ENCODE peak calls at places on chromosomes 2 and 18, in seven cellular contexts. S is SK-N-SH, Q is ovary, C is sigmoid colon, Z is A549, L is upper lobe of left lung, W is esophagus muscularis mucosa. F is an unnamed sample.

GRCh38 chr2:191739194-191739593 is 61.3 kb downstream of the NABP1 start:
- DNase-seq in W (no peak), C (no peak), L (no peak), Z (no peak), Q (no peak), S (no peak), F (no peak)

GRCh38 chr2:97011977-97012569 is 25.7 kb upstream of the FAM178B start:
- DNase-seq in W (no peak), S (peak), Q (no peak), C (no peak), Z (peak), L (no peak), F (no peak)

GRCh38 chr18:33577688-33578370 is at the start of gene ASXL3:
- DNase-seq in Z (no peak), C (peak), L (peak), Q (peak), W (no peak), S (peak), F (peak)

GRCh38 chr2:10447300-10448207 is 573 bp downstream of the ODC1 start:
- DNase-seq in S (peak), C (no peak), Q (peak), L (no peak), W (no peak), Z (peak), F (peak)

GRCh38 chr2:99572380-99572779 is 82.6 kb upstream of the REV1 start:
- DNase-seq in C (no peak), W (no peak), Q (no peak), Z (no peak), L (no peak), S (no peak), F (no peak)

GRCh38 chr2:11996618-11997017 is 250.2 kb downstream of the LPIN1 start:
- DNase-seq in Z (no peak), L (no peak), C (no peak), Q (no peak), W (no peak), S (no peak), F (no peak)

GRCh38 chr2:180709392-180710145 is 270.8 kb upstream of the UBE2E3 start:
- DNase-seq in W (no peak), Q (no peak), L (no peak), S (no peak), Z (no peak), C (no peak), F (no peak)

GRCh38 chr2:235330775-235331438 is 162.9 kb upstream of the AGAP1 start:
- DNase-seq in S (no peak), L (no peak), Q (no peak), Z (peak), C (no peak), W (no peak), F (no peak)

GRCh38 chr2:120105360-120105759 is 92.5 kb downstream of the EPB41L5 start:
- DNase-seq in C (no peak), S (no peak), L (no peak), Z (no peak), Q (no peak), W (no peak), F (no peak)

GRCh38 chr2:183001948-183002347 is 36.3 kb downstream of the NCKAP1 start:
- DNase-seq in S (no peak), W (no peak), Z (no peak), C (no peak), Q (no peak), L (no peak), F (no peak)

GRCh38 chr2:31401580-31401979 is 13.0 kb downstream of the XDH start:
- DNase-seq in L (no peak), W (peak), S (no peak), Z (peak), Q (no peak), C (no peak), F (no peak)

GRCh38 chr2:118835739-118836410 is 11.6 kb downstream of the EN1 start:
- DNase-seq in W (no peak), Q (no peak), Z (peak), C (no peak), L (peak), S (no peak), F (no peak)

GRCh38 chr2:150080115-150080514 is 407.4 kb downstream of the RND3 start:
- DNase-seq in L (no peak), W (no peak), Z (no peak), Q (no peak), S (no peak), C (no peak), F (no peak)

GRCh38 chr2:65044097-65044735 is 12.0 kb upstream of the CEP68 start:
- DNase-seq in C (no peak), W (no peak), Q (no peak), S (no peak), Z (no peak), L (no peak), F (no peak)

GRCh38 chr2:3466482-3466863 is 52.9 kb downstream of the ADI1 start:
- DNase-seq in Q (no peak), W (no peak), C (no peak), L (no peak), Z (no peak), S (no peak), F (no peak)

GRCh38 chr2:26807788-26808460 is 22.1 kb downstream of the CENPA start:
- DNase-seq in L (no peak), Q (peak), S (peak), W (no peak), C (no peak), Z (no peak), F (no peak)

GRCh38 chr2:170073288-170073687 is 104.7 kb upstream of the MYO3B start:
- DNase-seq in L (no peak), W (no peak), Q (peak), S (peak), C (peak), Z (no peak), F (peak)

GRCh38 chr2:71889991-71890684 is 257.5 kb downstream of the CYP26B1 start:
- DNase-seq in W (peak), Z (no peak), L (no peak), S (no peak), C (no peak), Q (no peak), F (peak)

GRCh38 chr2:152581360-152581759 is 135.9 kb downstream of the PRPF40A start:
- DNase-seq in W (peak), C (no peak), Q (no peak), L (peak), Z (no peak), S (no peak), F (no peak)

GRCh38 chr18:22606563-22607283 is 189.0 kb upstream of the CTAGE1 start:
- DNase-seq in W (no peak), L (peak), Q (peak), C (no peak), S (no peak), Z (no peak), F (no peak)

GRCh38 chr2:183409662-183410061 is 285.4 kb downstream of the NUP35 start:
- DNase-seq in S (no peak), W (no peak), Z (no peak), Q (no peak), L (no peak), C (no peak), F (no peak)

GRCh38 chr2:182559623-182560022 is 132.8 kb upstream of the PDE1A start:
- DNase-seq in Z (no peak), Q (no peak), W (no peak), L (no peak), S (no peak), C (no peak), F (no peak)

GRCh38 chr2:181281206-181281832 is 175.9 kb upstream of the ITGA4 start:
- DNase-seq in S (no peak), Q (no peak), Z (no peak), C (no peak), W (no peak), L (no peak), F (no peak)

GRCh38 chr2:181540421-181540820 is 83.2 kb downstream of the ITGA4 start:
- DNase-seq in Q (no peak), S (no peak), C (no peak), W (no peak), Z (no peak), L (no peak), F (no peak)

GRCh38 chr2:105821428-105822125 is 76.9 kb downstream of the NCK2 start:
- DNase-seq in C (no peak), Z (no peak), W (peak), L (no peak), S (no peak), Q (no peak), F (no peak)

GRCh38 chr18:57221084-57221483 is 74.2 kb downstream of the BOD1L2 start:
- DNase-seq in W (no peak), C (no peak), L (no peak), Z (no peak), Q (no peak), S (no peak), F (no peak)

GRCh38 chr18:31269508-31270074 is 48.4 kb upstream of the DSG1 start:
- DNase-seq in Z (no peak), C (no peak), S (no peak), L (no peak), W (no peak), Q (no peak), F (no peak)

GRCh38 chr18:21115519-21116411 is 4.2 kb upstream of the ROCK1 start:
- DNase-seq in C (no peak), Z (no peak), L (no peak), Q (no peak), W (no peak), S (no peak), F (no peak)

GRCh38 chr18:62953663-62954062 is 238.3 kb downstream of the PHLPP1 start:
- DNase-seq in C (no peak), W (no peak), L (no peak), S (no peak), Q (no peak), Z (no peak), F (no peak)

GRCh38 chr2:178553047-178553446 is 72.8 kb downstream of the PLEKHA3 start:
- DNase-seq in S (no peak), Q (no peak), C (no peak), Z (peak), L (no peak), W (no peak), F (no peak)

GRCh38 chr18:34977787-34978532 is 63.3 kb upstream of the MAPRE2 start:
- DNase-seq in Q (peak), Z (no peak), C (peak), L (peak), S (peak), W (no peak), F (no peak)

GRCh38 chr2:95390881-95391321 is 11.6 kb upstream of the FAHD2A start:
- DNase-seq in Q (no peak), C (peak), Z (no peak), W (no peak), S (no peak), L (no peak), F (no peak)

GRCh38 chr2:95392320-95392719 is 10.2 kb upstream of the FAHD2A start:
- DNase-seq in Z (no peak), Q (no peak), L (no peak), W (no peak), C (peak), S (no peak), F (no peak)

GRCh38 chr2:95391641-95392310 is 10.7 kb upstream of the FAHD2A start:
- DNase-seq in Z (no peak), L (no peak), C (peak), Q (peak), W (no peak), S (no peak), F (no peak)

GRCh38 chr2:95393901-95394300 is 8.6 kb upstream of the FAHD2A start:
- DNase-seq in S (no peak), Q (no peak), Z (no peak), L (no peak), W (no peak), C (no peak), F (no peak)

DNA sequence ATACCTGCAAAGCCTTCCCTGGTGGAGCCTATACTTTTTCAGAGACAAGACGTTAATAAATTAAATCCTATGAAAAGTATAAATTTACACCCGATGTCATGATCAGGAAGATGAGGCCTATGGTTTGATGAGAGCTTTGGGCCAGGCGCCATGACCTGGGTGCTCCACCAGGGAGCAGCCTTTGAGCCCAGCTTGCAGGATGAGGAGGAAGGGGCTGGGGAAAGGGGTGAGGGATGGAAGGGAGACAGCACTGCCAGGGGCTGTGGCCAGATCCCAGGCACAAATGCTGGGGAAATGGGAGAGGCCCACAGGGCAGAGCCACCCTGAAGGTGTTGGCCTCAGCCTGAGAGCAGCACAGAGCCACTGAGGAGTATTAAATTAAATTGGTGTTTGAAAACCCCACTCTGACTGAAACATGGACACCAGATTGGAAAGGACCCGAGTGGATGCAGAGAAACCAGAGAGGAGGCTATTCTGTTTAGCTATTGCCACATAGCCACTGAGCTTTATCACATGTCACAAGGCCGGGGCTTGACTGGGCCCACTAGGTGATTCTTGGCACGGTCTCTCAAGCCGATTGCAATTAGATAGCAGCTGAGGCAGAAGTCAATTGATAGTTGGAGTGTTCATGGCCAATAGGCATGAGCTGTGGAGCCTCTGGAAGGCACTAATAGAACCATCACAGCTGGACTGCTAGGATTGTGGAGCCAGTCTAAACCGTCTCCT is 9.6 kb upstream of the FAHD2A start:
- DNase-seq in Q (no peak), W (no peak), L (no peak), S (no peak), C (peak), Z (no peak), F (no peak)
- TF ChIP-seq CTCF in Q (no peak), W (no peak), L (no peak), S (no peak), C (no peak), Z (no peak), F (no peak)

DNA sequence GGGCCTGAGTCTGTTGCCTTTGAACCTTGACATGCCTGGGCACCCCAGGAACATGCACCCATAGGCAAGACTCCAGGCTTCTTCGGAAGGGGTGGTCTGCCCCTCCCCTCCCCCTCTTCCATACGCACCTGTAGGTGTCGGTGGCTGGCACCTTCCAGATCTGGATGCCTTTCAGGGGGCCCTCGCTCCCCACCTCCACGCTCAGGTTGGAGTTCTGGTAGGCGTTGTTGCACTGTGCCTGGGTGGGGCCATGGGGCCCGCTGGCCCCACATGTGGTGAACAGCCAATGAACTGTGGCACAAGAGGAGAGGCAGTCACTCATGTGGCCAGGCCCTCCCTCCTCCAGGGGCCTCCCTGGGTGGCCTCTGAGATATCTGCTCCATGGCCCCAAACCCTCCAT is 135.8 kb downstream of the CLIP4 start:
- DNase-seq in L (no peak), Z (no peak), S (no peak), C (no peak), W (no peak), Q (no peak), F (no peak)
- TF ChIP-seq EP300 in L (no peak), Z (no peak), S (no peak), C (no peak), W (no peak), Q (no peak), F (no peak)

GRCh38 chr2:66574701-66575624 is 140.0 kb downstream of the MEIS1 start:
- DNase-seq in Q (peak), S (peak), C (peak), Z (peak), L (no peak), W (peak), F (no peak)
- TF ChIP-seq CTCF in Q (peak), S (peak), C (peak), Z (peak), L (peak), W (peak), F (peak)

GRCh38 chr2:121911036-121911435 is 155.6 kb downstream of the TSN start:
- DNase-seq in Q (no peak), C (no peak), L (no peak), S (no peak), W (no peak), Z (no peak), F (no peak)

GRCh38 chr2:121906170-121906569 is 150.7 kb downstream of the TSN start:
- DNase-seq in S (no peak), L (no peak), W (no peak), Z (no peak), Q (no peak), C (no peak), F (no peak)

GRCh38 chr2:121905201-121905600 is 149.8 kb downstream of the TSN start:
- DNase-seq in S (no peak), W (no peak), Q (no peak), Z (no peak), C (no peak), L (no peak), F (no peak)

GRCh38 chr2:121910139-121910538 is 154.7 kb downstream of the TSN start:
- DNase-seq in L (no peak), Q (no peak), W (no peak), Z (no peak), S (no peak), C (no peak), F (no peak)

DNA sequence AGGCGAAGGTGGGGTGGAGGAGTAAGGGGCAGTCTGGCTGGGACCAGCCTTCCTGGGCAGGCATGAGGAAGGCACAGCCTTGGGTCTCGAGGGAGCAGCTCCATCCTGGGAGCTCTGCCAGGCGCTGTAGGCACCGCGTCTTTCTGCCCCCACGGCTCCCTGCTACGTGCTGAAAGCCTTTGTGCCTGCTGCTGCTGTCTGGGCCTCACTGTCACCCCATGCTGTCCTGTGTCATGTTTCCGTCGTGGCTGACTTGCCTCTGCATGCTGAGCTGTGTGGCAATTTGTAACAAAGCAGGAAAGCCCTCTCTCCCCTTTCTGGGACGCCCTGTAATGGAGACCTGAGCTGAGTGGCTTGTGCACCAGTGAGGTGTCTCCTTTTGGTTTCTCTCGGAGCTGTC is 152.5 kb downstream of the TSN start:
- DNase-seq in S (no peak), C (no peak), L (no peak), Q (no peak), W (no peak), Z (no peak), F (no peak)
- TF ChIP-seq EP300 in S (no peak), C (no peak), L (no peak), Q (no peak), W (no peak), Z (no peak), F (no peak)

GRCh38 chr2:21640046-21640445 is 516.3 kb downstream of the TDRD15 start:
- DNase-seq in L (no peak), Q (no peak), W (peak), Z (no peak), C (no peak), S (no peak), F (no peak)

GRCh38 chr2:21646449-21646848 is 522.7 kb downstream of the TDRD15 start:
- DNase-seq in C (no peak), S (no peak), Q (peak), Z (no peak), W (no peak), L (no peak), F (no peak)

GRCh38 chr2:21643180-21643579 is 519.4 kb downstream of the TDRD15 start:
- DNase-seq in W (peak), L (no peak), C (no peak), S (no peak), Q (no peak), Z (no peak), F (no peak)

DNA sequence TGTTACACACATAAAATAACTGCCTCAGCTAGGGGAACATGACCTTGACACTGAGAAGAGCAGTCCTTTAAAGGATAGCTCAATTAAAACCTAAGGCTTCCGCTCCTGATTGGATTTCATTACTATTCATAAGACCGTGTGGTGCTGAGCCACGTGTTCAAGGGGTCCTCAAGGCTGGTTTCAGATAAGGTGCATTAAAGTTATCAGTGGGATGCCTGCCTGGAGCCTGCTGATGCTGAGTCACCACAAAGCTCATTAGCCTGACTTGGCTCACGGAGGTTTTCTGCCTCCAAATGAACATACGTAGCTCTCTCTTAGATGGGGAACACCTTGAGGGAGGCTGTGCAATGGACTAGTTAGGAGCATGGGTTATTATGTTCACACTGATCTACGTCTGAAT is 518.9 kb downstream of the TDRD15 start:
- DNase-seq in L (no peak), S (no peak), W (peak), Q (no peak), C (no peak), Z (no peak), F (no peak)
- TF ChIP-seq CTCF in L (no peak), S (no peak), W (no peak), Q (no peak), C (no peak), Z (no peak), F (no peak)